ENCODE peak calls at places on chromosomes 5 and 9, in nine cellular contexts. G is kidney tubule cell; N is activated CD4-positive, alpha-beta T cell treated with anti-CD3 and anti-CD28 coated beads, Interleukin-2, amount 50 U/mL, for 4 hours; T is GM10248; B is substantia nigra; K is pancreas; E is stimulated activated CD4-positive, alpha-beta T cell treated with anti-CD3 and anti-CD28 coated beads, Interleukin-15, amount 100 ng/mL, for 1 hour; W is aorta; R is COLO829. Y is an unnamed sample.

GRCh38 chr5:168813179-168813968 is 234.2 kb upstream of the PANK3 start:
- DNase-seq in G (no peak), N (no peak), T (no peak), B (no peak), K (no peak), E (no peak), W (no peak), R (no peak), Y (no peak)

GRCh38 chr9:106682420-106682819 is 180.5 kb upstream of the ZNF462 start:
- DNase-seq in G (peak), N (no peak), T (no peak), B (no peak), K (no peak), E (no peak), W (no peak), R (no peak), Y (no peak)

GRCh38 chr9:133803028-133803585 is 65.0 kb upstream of the SARDH start:
- DNase-seq in G (no peak), N (no peak), T (no peak), B (no peak), K (no peak), E (no peak), W (no peak), R (no peak), Y (no peak)

GRCh38 chr5:99104538-99105132 is 175.8 kb upstream of the CHD1 start:
- DNase-seq in G (peak), N (no peak), T (peak), B (no peak), K (no peak), E (no peak), W (no peak), R (peak), Y (peak)

GRCh38 chr5:97629281-97629680 is 446.2 kb upstream of the RIOK2 start:
- DNase-seq in G (peak), N (no peak), T (no peak), B (no peak), K (no peak), E (no peak), W (peak), R (peak), Y (no peak)

GRCh38 chr9:90870646-90871326 is 69.2 kb downstream of the SYK start:
- DNase-seq in G (peak), N (peak), T (peak), B (no peak), K (no peak), E (no peak), W (no peak), R (peak), Y (peak)

GRCh38 chr9:137027369-137028012 is 546 bp downstream of the ABCA2 start:
- DNase-seq in G (no peak), N (no peak), T (no peak), B (no peak), K (no peak), E (no peak), W (no peak), R (no peak), Y (no peak)

GRCh38 chr9:98775831-98776441 is 20.4 kb downstream of the ANKS6 start:
- DNase-seq in G (peak), N (no peak), T (peak), B (no peak), K (no peak), E (no peak), W (no peak), R (peak), Y (peak)

GRCh38 chr9:86175743-86176456 is 76.5 kb upstream of the GOLM1 start:
- DNase-seq in G (no peak), N (no peak), T (no peak), B (no peak), K (no peak), E (no peak), W (no peak), R (no peak), Y (no peak)

GRCh38 chr9:93677061-93677571 is 100.7 kb downstream of the PHF2 start:
- DNase-seq in G (no peak), N (no peak), T (no peak), B (no peak), K (no peak), E (no peak), W (peak), R (no peak), Y (no peak)

GRCh38 chr5:36029914-36030313 is 36.8 kb downstream of the UGT3A2 start:
- DNase-seq in G (no peak), N (no peak), T (no peak), B (no peak), K (no peak), E (no peak), W (no peak), R (peak), Y (no peak)

Y was measured in Karpas-422.